ENCODE peak calls at places on chromosomes 11 and 22, in ten cellular contexts. One of them, this sample, is unnamed.

GRCh38 chr22:47159592-47159991 is 397.1 kb downstream of the TBC1D22A start:
- DNase-seq in NCI-H460: no peak
- DNase-seq in T-helper 2 cell: no peak
- DNase-seq in activated CD4-positive, alpha-beta memory T cell treated with anti-CD3 and anti-CD28 coated beads, Interleukin-2, amount 10 ng/mL, durations not matched to agents 7 days and 5 days: no peak
- DNase-seq in stimulated activated CD8-positive, alpha-beta memory T cell treated with anti-CD3 and anti-CD28 coated beads, Interleukin-15, amount 100 ng/mL, for 4 hours: no peak
- DNase-seq in T-helper 1 cell: no peak
- DNase-seq in skeletal muscle cell: no peak
- DNase-seq in A549: no peak
- DNase-seq in naive thymus-derived CD8-positive, alpha-beta T cell: no peak
- DNase-seq in activated T-helper 1 cell treated with Interleukin-2 at 50 U/mL for 16 hours: no peak
- DNase-seq in this sample: no peak

GRCh38 chr11:99916078-99916477 is 771.0 kb upstream of the ARHGAP42 start:
- DNase-seq in activated T-helper 1 cell treated with Interleukin-2 at 50 U/mL for 16 hours: no peak
- DNase-seq in T-helper 1 cell: no peak
- DNase-seq in naive thymus-derived CD8-positive, alpha-beta T cell: no peak
- DNase-seq in NCI-H460: no peak
- DNase-seq in stimulated activated CD8-positive, alpha-beta memory T cell treated with anti-CD3 and anti-CD28 coated beads, Interleukin-15, amount 100 ng/mL, for 4 hours: no peak
- DNase-seq in skeletal muscle cell: no peak
- DNase-seq in activated CD4-positive, alpha-beta memory T cell treated with anti-CD3 and anti-CD28 coated beads, Interleukin-2, amount 10 ng/mL, durations not matched to agents 7 days and 5 days: no peak
- DNase-seq in T-helper 2 cell: no peak
- DNase-seq in A549: no peak
- DNase-seq in this sample: no peak

GRCh38 chr22:46795845-46796565 is 33.6 kb downstream of the TBC1D22A start:
- DNase-seq in skeletal muscle cell: no peak
- DNase-seq in NCI-H460: no peak
- DNase-seq in A549: no peak
- DNase-seq in activated T-helper 1 cell treated with Interleukin-2 at 50 U/mL for 16 hours: no peak
- DNase-seq in stimulated activated CD8-positive, alpha-beta memory T cell treated with anti-CD3 and anti-CD28 coated beads, Interleukin-15, amount 100 ng/mL, for 4 hours: no peak
- DNase-seq in T-helper 1 cell: no peak
- DNase-seq in naive thymus-derived CD8-positive, alpha-beta T cell: no peak
- DNase-seq in T-helper 2 cell: no peak
- DNase-seq in activated CD4-positive, alpha-beta memory T cell treated with anti-CD3 and anti-CD28 coated beads, Interleukin-2, amount 10 ng/mL, durations not matched to agents 7 days and 5 days: no peak
- DNase-seq in this sample: no peak

GRCh38 chr11:59186130-59186594 is 14.2 kb downstream of the DTX4 start:
- DNase-seq in activated T-helper 1 cell treated with Interleukin-2 at 50 U/mL for 16 hours: peak
- DNase-seq in naive thymus-derived CD8-positive, alpha-beta T cell: peak
- DNase-seq in activated CD4-positive, alpha-beta memory T cell treated with anti-CD3 and anti-CD28 coated beads, Interleukin-2, amount 10 ng/mL, durations not matched to agents 7 days and 5 days: peak
- DNase-seq in skeletal muscle cell: no peak
- DNase-seq in stimulated activated CD8-positive, alpha-beta memory T cell treated with anti-CD3 and anti-CD28 coated beads, Interleukin-15, amount 100 ng/mL, for 4 hours: no peak
- DNase-seq in A549: peak
- DNase-seq in T-helper 2 cell: peak
- DNase-seq in NCI-H460: no peak
- DNase-seq in T-helper 1 cell: peak
- DNase-seq in this sample: peak

GRCh38 chr11:9565822-9566560 is 7.5 kb upstream of the WEE1 start:
- DNase-seq in NCI-H460: peak
- DNase-seq in T-helper 1 cell: no peak
- DNase-seq in activated T-helper 1 cell treated with Interleukin-2 at 50 U/mL for 16 hours: peak
- DNase-seq in T-helper 2 cell: no peak
- DNase-seq in skeletal muscle cell: peak
- DNase-seq in A549: peak
- DNase-seq in naive thymus-derived CD8-positive, alpha-beta T cell: no peak
- DNase-seq in stimulated activated CD8-positive, alpha-beta memory T cell treated with anti-CD3 and anti-CD28 coated beads, Interleukin-15, amount 100 ng/mL, for 4 hours: peak
- DNase-seq in activated CD4-positive, alpha-beta memory T cell treated with anti-CD3 and anti-CD28 coated beads, Interleukin-2, amount 10 ng/mL, durations not matched to agents 7 days and 5 days: peak
- DNase-seq in this sample: peak

GRCh38 chr11:84722583-84723108 is 904.5 kb downstream of the DLG2 start:
- DNase-seq in activated CD4-positive, alpha-beta memory T cell treated with anti-CD3 and anti-CD28 coated beads, Interleukin-2, amount 10 ng/mL, durations not matched to agents 7 days and 5 days: no peak
- DNase-seq in A549: no peak
- DNase-seq in naive thymus-derived CD8-positive, alpha-beta T cell: no peak
- DNase-seq in stimulated activated CD8-positive, alpha-beta memory T cell treated with anti-CD3 and anti-CD28 coated beads, Interleukin-15, amount 100 ng/mL, for 4 hours: no peak
- DNase-seq in T-helper 2 cell: no peak
- DNase-seq in NCI-H460: no peak
- DNase-seq in activated T-helper 1 cell treated with Interleukin-2 at 50 U/mL for 16 hours: no peak
- DNase-seq in T-helper 1 cell: no peak
- DNase-seq in skeletal muscle cell: no peak
- DNase-seq in this sample: no peak

GRCh38 chr11:42066113-42066512 is 606.7 kb upstream of the LRRC4C start:
- DNase-seq in NCI-H460: peak
- DNase-seq in naive thymus-derived CD8-positive, alpha-beta T cell: no peak
- DNase-seq in T-helper 2 cell: no peak
- DNase-seq in T-helper 1 cell: no peak
- DNase-seq in stimulated activated CD8-positive, alpha-beta memory T cell treated with anti-CD3 and anti-CD28 coated beads, Interleukin-15, amount 100 ng/mL, for 4 hours: no peak
- DNase-seq in A549: no peak
- DNase-seq in activated CD4-positive, alpha-beta memory T cell treated with anti-CD3 and anti-CD28 coated beads, Interleukin-2, amount 10 ng/mL, durations not matched to agents 7 days and 5 days: no peak
- DNase-seq in skeletal muscle cell: no peak
- DNase-seq in activated T-helper 1 cell treated with Interleukin-2 at 50 U/mL for 16 hours: no peak
- DNase-seq in this sample: no peak

GRCh38 chr11:37040921-37041320 is 442.9 kb upstream of the RAG2 start:
- DNase-seq in activated CD4-positive, alpha-beta memory T cell treated with anti-CD3 and anti-CD28 coated beads, Interleukin-2, amount 10 ng/mL, durations not matched to agents 7 days and 5 days: no peak
- DNase-seq in T-helper 1 cell: no peak
- DNase-seq in A549: no peak
- DNase-seq in T-helper 2 cell: no peak
- DNase-seq in NCI-H460: no peak
- DNase-seq in skeletal muscle cell: no peak
- DNase-seq in naive thymus-derived CD8-positive, alpha-beta T cell: no peak
- DNase-seq in activated T-helper 1 cell treated with Interleukin-2 at 50 U/mL for 16 hours: no peak
- DNase-seq in stimulated activated CD8-positive, alpha-beta memory T cell treated with anti-CD3 and anti-CD28 coated beads, Interleukin-15, amount 100 ng/mL, for 4 hours: no peak
- DNase-seq in this sample: no peak

GRCh38 chr11:47143322-47143721 is 33.4 kb downstream of the ARFGAP2 start:
- DNase-seq in A549: no peak
- DNase-seq in skeletal muscle cell: peak
- DNase-seq in T-helper 2 cell: no peak
- DNase-seq in NCI-H460: no peak
- DNase-seq in T-helper 1 cell: no peak
- DNase-seq in activated T-helper 1 cell treated with Interleukin-2 at 50 U/mL for 16 hours: no peak
- DNase-seq in naive thymus-derived CD8-positive, alpha-beta T cell: no peak
- DNase-seq in stimulated activated CD8-positive, alpha-beta memory T cell treated with anti-CD3 and anti-CD28 coated beads, Interleukin-15, amount 100 ng/mL, for 4 hours: no peak
- DNase-seq in activated CD4-positive, alpha-beta memory T cell treated with anti-CD3 and anti-CD28 coated beads, Interleukin-2, amount 10 ng/mL, durations not matched to agents 7 days and 5 days: no peak
- DNase-seq in this sample: no peak

GRCh38 chr11:19730373-19730772 is 17.7 kb downstream of the NAV2 start:
- DNase-seq in T-helper 2 cell: no peak
- DNase-seq in NCI-H460: no peak
- DNase-seq in stimulated activated CD8-positive, alpha-beta memory T cell treated with anti-CD3 and anti-CD28 coated beads, Interleukin-15, amount 100 ng/mL, for 4 hours: no peak
- DNase-seq in skeletal muscle cell: no peak
- DNase-seq in naive thymus-derived CD8-positive, alpha-beta T cell: no peak
- DNase-seq in T-helper 1 cell: no peak
- DNase-seq in activated CD4-positive, alpha-beta memory T cell treated with anti-CD3 and anti-CD28 coated beads, Interleukin-2, amount 10 ng/mL, durations not matched to agents 7 days and 5 days: no peak
- DNase-seq in A549: no peak
- DNase-seq in activated T-helper 1 cell treated with Interleukin-2 at 50 U/mL for 16 hours: no peak
- DNase-seq in this sample: no peak

GRCh38 chr11:126147268-126148111 is 64.0 kb downstream of the RPUSD4 start:
- DNase-seq in A549: no peak
- DNase-seq in skeletal muscle cell: no peak
- DNase-seq in stimulated activated CD8-positive, alpha-beta memory T cell treated with anti-CD3 and anti-CD28 coated beads, Interleukin-15, amount 100 ng/mL, for 4 hours: no peak
- DNase-seq in T-helper 1 cell: no peak
- DNase-seq in activated T-helper 1 cell treated with Interleukin-2 at 50 U/mL for 16 hours: no peak
- DNase-seq in naive thymus-derived CD8-positive, alpha-beta T cell: no peak
- DNase-seq in activated CD4-positive, alpha-beta memory T cell treated with anti-CD3 and anti-CD28 coated beads, Interleukin-2, amount 10 ng/mL, durations not matched to agents 7 days and 5 days: no peak
- DNase-seq in NCI-H460: no peak
- DNase-seq in T-helper 2 cell: no peak
- DNase-seq in this sample: no peak

GRCh38 chr11:65611028-65611757 is 2.8 kb downstream of the MAP3K11 start:
- DNase-seq in skeletal muscle cell: no peak
- DNase-seq in NCI-H460: no peak
- DNase-seq in A549: no peak
- DNase-seq in stimulated activated CD8-positive, alpha-beta memory T cell treated with anti-CD3 and anti-CD28 coated beads, Interleukin-15, amount 100 ng/mL, for 4 hours: no peak
- DNase-seq in T-helper 2 cell: no peak
- DNase-seq in activated T-helper 1 cell treated with Interleukin-2 at 50 U/mL for 16 hours: no peak
- DNase-seq in activated CD4-positive, alpha-beta memory T cell treated with anti-CD3 and anti-CD28 coated beads, Interleukin-2, amount 10 ng/mL, durations not matched to agents 7 days and 5 days: no peak
- DNase-seq in T-helper 1 cell: no peak
- DNase-seq in naive thymus-derived CD8-positive, alpha-beta T cell: no peak
- DNase-seq in this sample: no peak

GRCh38 chr22:20312396-20313191 is 7.3 kb downstream of the DGCR6L start:
- DNase-seq in T-helper 1 cell: no peak
- DNase-seq in skeletal muscle cell: no peak
- DNase-seq in stimulated activated CD8-positive, alpha-beta memory T cell treated with anti-CD3 and anti-CD28 coated beads, Interleukin-15, amount 100 ng/mL, for 4 hours: no peak
- DNase-seq in naive thymus-derived CD8-positive, alpha-beta T cell: no peak
- DNase-seq in activated T-helper 1 cell treated with Interleukin-2 at 50 U/mL for 16 hours: no peak
- DNase-seq in activated CD4-positive, alpha-beta memory T cell treated with anti-CD3 and anti-CD28 coated beads, Interleukin-2, amount 10 ng/mL, durations not matched to agents 7 days and 5 days: no peak
- DNase-seq in T-helper 2 cell: no peak
- DNase-seq in A549: no peak
- DNase-seq in NCI-H460: no peak
- DNase-seq in this sample: no peak

GRCh38 chr22:29037340-29037932 is 24.2 kb downstream of the C22orf31 start:
- DNase-seq in T-helper 1 cell: no peak
- DNase-seq in activated T-helper 1 cell treated with Interleukin-2 at 50 U/mL for 16 hours: no peak
- DNase-seq in skeletal muscle cell: no peak
- DNase-seq in stimulated activated CD8-positive, alpha-beta memory T cell treated with anti-CD3 and anti-CD28 coated beads, Interleukin-15, amount 100 ng/mL, for 4 hours: no peak
- DNase-seq in naive thymus-derived CD8-positive, alpha-beta T cell: no peak
- DNase-seq in T-helper 2 cell: no peak
- DNase-seq in A549: no peak
- DNase-seq in NCI-H460: no peak
- DNase-seq in activated CD4-positive, alpha-beta memory T cell treated with anti-CD3 and anti-CD28 coated beads, Interleukin-2, amount 10 ng/mL, durations not matched to agents 7 days and 5 days: no peak
- DNase-seq in this sample: no peak

GRCh38 chr11:36141595-36141994 is 147.6 kb downstream of the COMMD9 start:
- DNase-seq in T-helper 2 cell: no peak
- DNase-seq in A549: no peak
- DNase-seq in activated CD4-positive, alpha-beta memory T cell treated with anti-CD3 and anti-CD28 coated beads, Interleukin-2, amount 10 ng/mL, durations not matched to agents 7 days and 5 days: no peak
- DNase-seq in naive thymus-derived CD8-positive, alpha-beta T cell: no peak
- DNase-seq in stimulated activated CD8-positive, alpha-beta memory T cell treated with anti-CD3 and anti-CD28 coated beads, Interleukin-15, amount 100 ng/mL, for 4 hours: no peak
- DNase-seq in NCI-H460: no peak
- DNase-seq in T-helper 1 cell: no peak
- DNase-seq in skeletal muscle cell: no peak
- DNase-seq in activated T-helper 1 cell treated with Interleukin-2 at 50 U/mL for 16 hours: no peak
- DNase-seq in this sample: no peak

GRCh38 chr11:7696424-7696823 is 9.9 kb downstream of the OVCH2 start:
- DNase-seq in T-helper 1 cell: no peak
- DNase-seq in NCI-H460: no peak
- DNase-seq in A549: no peak
- DNase-seq in stimulated activated CD8-positive, alpha-beta memory T cell treated with anti-CD3 and anti-CD28 coated beads, Interleukin-15, amount 100 ng/mL, for 4 hours: no peak
- DNase-seq in skeletal muscle cell: no peak
- DNase-seq in activated CD4-positive, alpha-beta memory T cell treated with anti-CD3 and anti-CD28 coated beads, Interleukin-2, amount 10 ng/mL, durations not matched to agents 7 days and 5 days: no peak
- DNase-seq in naive thymus-derived CD8-positive, alpha-beta T cell: no peak
- DNase-seq in T-helper 2 cell: no peak
- DNase-seq in activated T-helper 1 cell treated with Interleukin-2 at 50 U/mL for 16 hours: no peak
- DNase-seq in this sample: no peak

This sample was measured in CD4-positive, alpha-beta T cell.